ENCODE peak calls at places on chromosomes 7 and 10, in five cellular contexts. O is CD4-positive, alpha-beta T cell; M is effector memory CD4-positive, alpha-beta T cell; D is HepG2; C is stomach. J is an unnamed sample.

GRCh38 chr7:44797329-44798258 is 1.1 kb downstream of the PPIA start:
- DNase-seq in O (peak), C (peak), M (peak), D (peak), J (peak)

GRCh38 chr7:137757146-137757925 is 89.4 kb downstream of the DGKI start:
- DNase-seq in C (no peak), D (no peak), M (no peak), O (no peak), J (no peak)

GRCh38 chr7:19982841-19983835 is 209.7 kb upstream of the TMEM196 start:
- DNase-seq in C (no peak), M (no peak), D (peak), O (no peak), J (peak)

GRCh38 chr10:63421591-63421990 is 44.2 kb downstream of the JMJD1C start:
- DNase-seq in C (no peak), O (no peak), D (no peak), M (no peak), J (peak)

GRCh38 chr10:119217937-119218579 is 10.7 kb downstream of the GRK5 start:
- DNase-seq in D (no peak), M (no peak), C (no peak), O (no peak), J (no peak)

GRCh38 chr10:51206471-51206870 is 132.2 kb downstream of the PRKG1 start:
- DNase-seq in C (no peak), M (no peak), O (no peak), D (no peak), J (no peak)

GRCh38 chr10:94240901-94241300 is 121.8 kb downstream of the NOC3L start:
- DNase-seq in M (no peak), O (no peak), D (no peak), C (no peak), J (no peak)

GRCh38 chr7:67636363-67637355 is 640.0 kb downstream of the TYW1 start:
- DNase-seq in M (no peak), O (no peak), D (no peak), C (no peak), J (no peak)

GRCh38 chr7:1302936-1303335 is 70.3 kb downstream of the UNCX start:
- DNase-seq in C (no peak), M (no peak), O (no peak), D (no peak), J (no peak)

GRCh38 chr10:48790740-48791044 is 106.0 kb downstream of the WDFY4 start:
- DNase-seq in O (no peak), C (no peak), D (no peak), M (no peak), J (no peak)

GRCh38 chr10:75417522-75417927 is 13.9 kb upstream of the LRMDA start:
- DNase-seq in O (no peak), M (no peak), D (no peak), C (no peak), J (no peak)

GRCh38 chr10:112981553-112981952 is 31.5 kb downstream of the TCF7L2 start:
- DNase-seq in C (no peak), O (no peak), D (no peak), M (no peak), J (no peak)

GRCh38 chr7:151233111-151233701 is 923 bp downstream of the CHPF2 start:
- DNase-seq in D (peak), M (peak), C (peak), O (peak), J (peak)

GRCh38 chr10:35306852-35307251 is 29.5 kb upstream of the CCNY start:
- DNase-seq in D (peak), C (peak), O (no peak), M (no peak), J (peak)

GRCh38 chr7:66110861-66111260 is 3.8 kb upstream of the CRCP start:
- DNase-seq in C (no peak), M (no peak), O (no peak), D (peak), J (no peak)

GRCh38 chr10:15370741-15371701 is at the start of gene FAM171A1:
- DNase-seq in D (no peak), M (peak), O (peak), C (peak), J (peak)

GRCh38 chr10:42933454-42934340 is 143.2 kb upstream of the RET start:
- DNase-seq in C (peak), O (peak), M (no peak), D (no peak), J (peak)

GRCh38 chr10:51800121-51800520 is 100.7 kb upstream of the CSTF2T start:
- DNase-seq in D (no peak), C (no peak), M (no peak), O (no peak), J (no peak)

GRCh38 chr7:18445483-18445882 is 50.1 kb upstream of the HDAC9 start:
- DNase-seq in C (no peak), O (no peak), M (no peak), D (no peak), J (no peak)

GRCh38 chr7:50436133-50436802 is 13.9 kb downstream of the FIGNL1 start:
- DNase-seq in M (no peak), C (no peak), O (no peak), D (no peak), J (no peak)

GRCh38 chr10:12389154-12389734 is 39.9 kb downstream of the CAMK1D start:
- DNase-seq in D (no peak), O (no peak), C (peak), M (no peak), J (peak)

GRCh38 chr7:13117103-13117502 is 429.7 kb downstream of the ARL4A start:
- DNase-seq in C (no peak), O (no peak), D (peak), M (no peak), J (peak)

GRCh38 chr10:33306756-33307519 is 27.5 kb downstream of the NRP1 start:
- DNase-seq in O (no peak), M (no peak), C (no peak), D (peak), J (no peak)

GRCh38 chr10:110613341-110613995 is 30.7 kb upstream of the RBM20 start:
- DNase-seq in M (no peak), C (no peak), O (no peak), D (no peak), J (no peak)

GRCh38 chr10:73940634-73941221 is 29.8 kb downstream of the PLAU start:
- DNase-seq in M (peak), C (peak), D (peak), O (peak), J (peak)

GRCh38 chr10:86344714-86345161 is 21.9 kb downstream of the GRID1 start:
- DNase-seq in C (no peak), D (no peak), M (no peak), O (no peak), J (peak)

GRCh38 chr10:521261-521660 is 168.2 kb downstream of the DIP2C start:
- DNase-seq in M (no peak), C (no peak), D (no peak), O (no peak), J (no peak)

GRCh38 chr7:111855161-111855841 is 293.0 kb upstream of the IMMP2L start:
- DNase-seq in D (peak), C (peak), M (no peak), O (no peak), J (peak)

GRCh38 chr7:91299952-91300775 is 35.9 kb downstream of the FZD1 start:
- DNase-seq in M (no peak), C (no peak), D (no peak), O (no peak), J (no peak)

GRCh38 chr7:129495987-129496386 is 6.3 kb upstream of the SMKR1 start:
- DNase-seq in M (no peak), C (no peak), D (no peak), O (no peak), J (no peak)

GRCh38 chr7:17898111-17898510 is 42.2 kb downstream of the SNX13 start:
- DNase-seq in D (no peak), M (no peak), C (no peak), O (no peak), J (no peak)

GRCh38 chr10:10131984-10132383 is 885.7 kb upstream of the CELF2 start:
- DNase-seq in O (no peak), D (no peak), M (no peak), C (no peak), J (no peak)

GRCh38 chr10:8294779-8295178 is 240.3 kb downstream of the GATA3 start:
- DNase-seq in O (no peak), C (no peak), M (no peak), D (no peak), J (no peak)

DNA sequence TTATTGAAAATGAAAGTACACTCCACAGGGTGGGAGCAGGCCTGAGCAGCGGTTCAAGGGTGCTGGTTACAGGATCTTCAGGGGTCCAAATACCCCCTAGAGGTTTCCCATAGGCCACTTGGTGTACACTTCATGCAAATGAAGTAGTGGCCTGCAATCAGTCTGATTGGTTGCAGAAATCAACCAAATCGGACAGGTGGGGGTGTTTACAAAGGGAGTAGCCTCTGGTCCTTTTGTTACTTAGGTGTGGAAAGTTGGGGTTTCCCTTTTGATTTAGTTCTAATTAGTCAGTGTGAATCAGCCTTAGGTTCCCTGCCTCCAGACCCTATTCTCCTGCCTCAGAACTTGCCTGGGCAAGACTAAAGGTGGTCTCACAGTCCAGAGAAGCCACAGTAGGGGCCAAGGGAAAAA is 49.6 kb downstream of the SYPL1 start:
- DNase-seq in O (no peak), C (no peak), M (no peak), D (no peak), J (peak)
- H3K27ac ChIP-seq in O (no peak), C (peak), M (no peak), D (no peak), J (no peak)

GRCh38 chr10:96441126-96441905 is 72.4 kb downstream of the TLL2 start:
- DNase-seq in M (no peak), O (no peak), D (no peak), C (no peak), J (no peak)
- H3K27ac ChIP-seq in M (no peak), O (no peak), D (no peak), C (no peak), J (no peak)

GRCh38 chr7:116234517-116235200 is 24.3 kb downstream of the TES start:
- DNase-seq in C (no peak), D (no peak), O (no peak), M (no peak), J (no peak)

GRCh38 chr7:116230191-116231005 is 20.1 kb downstream of the TES start:
- DNase-seq in D (no peak), C (no peak), M (no peak), O (no peak), J (no peak)

GRCh38 chr7:116231543-116232401 is 21.4 kb downstream of the TES start:
- DNase-seq in M (no peak), O (no peak), D (peak), C (no peak), J (no peak)

GRCh38 chr7:116232920-116233319 is 22.6 kb downstream of the TES start:
- DNase-seq in C (no peak), D (no peak), M (no peak), O (no peak), J (no peak)

DNA sequence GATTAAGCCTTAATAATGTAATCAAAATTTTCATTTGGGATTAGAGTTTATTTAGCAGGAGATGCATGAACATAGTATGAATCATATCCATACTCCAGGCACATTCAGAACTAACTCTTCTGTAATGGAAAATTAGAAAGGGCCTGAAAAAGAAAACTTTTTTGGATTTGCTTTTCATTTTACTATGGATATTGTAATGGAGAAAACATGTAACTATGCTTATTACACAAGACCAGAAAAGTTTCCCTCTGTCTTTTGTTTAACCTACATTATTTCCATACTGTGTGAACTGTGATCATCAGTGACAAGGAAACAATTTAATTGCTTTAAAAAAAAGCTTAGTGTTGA is 22.0 kb downstream of the TES start:
- DNase-seq in D (no peak), C (no peak), M (no peak), O (no peak), J (no peak)
- H3K27ac ChIP-seq in D (no peak), C (peak), M (no peak), O (no peak), J (no peak)

GRCh38 chr7:106057204-106057961 is 54.7 kb downstream of the SYPL1 start:
- DNase-seq in O (no peak), D (no peak), M (no peak), C (no peak), J (no peak)

GRCh38 chr7:106059556-106059955 is 52.6 kb downstream of the SYPL1 start:
- DNase-seq in D (no peak), C (peak), M (no peak), O (no peak), J (no peak)

GRCh38 chr7:106060394-106060920 is 51.7 kb downstream of the SYPL1 start:
- DNase-seq in M (no peak), C (no peak), O (no peak), D (no peak), J (no peak)

GRCh38 chr7:106057962-106058901 is 53.9 kb downstream of the SYPL1 start:
- DNase-seq in C (peak), D (peak), O (no peak), M (no peak), J (peak)

GRCh38 chr7:106058925-106059324 is 53.2 kb downstream of the SYPL1 start:
- DNase-seq in C (no peak), O (no peak), M (no peak), D (no peak), J (no peak)
- H3K27ac ChIP-seq in C (peak), O (no peak), M (no peak), D (no peak), J (no peak)

GRCh38 chr7:36272211-36272566 is 117.5 kb upstream of the ANLN start:
- DNase-seq in O (no peak), D (no peak), C (no peak), M (no peak), J (no peak)
- H3K27ac ChIP-seq in O (no peak), D (peak), C (no peak), M (no peak), J (no peak)

GRCh38 chr7:148706368-148706767 is 7.7 kb downstream of the CUL1 start:
- DNase-seq in C (no peak), M (no peak), O (no peak), D (peak), J (peak)

GRCh38 chr7:148704966-148705365 is 6.3 kb downstream of the CUL1 start:
- DNase-seq in M (no peak), C (no peak), D (no peak), O (no peak), J (no peak)

GRCh38 chr7:148709019-148709418 is 10.3 kb downstream of the CUL1 start:
- DNase-seq in O (no peak), M (no peak), D (no peak), C (no peak), J (no peak)

GRCh38 chr7:148711191-148712102 is 12.7 kb downstream of the CUL1 start:
- DNase-seq in M (no peak), C (no peak), O (peak), D (no peak), J (no peak)

GRCh38 chr7:148708026-148708685 is 9.5 kb downstream of the CUL1 start:
- DNase-seq in C (no peak), M (no peak), O (no peak), D (no peak), J (no peak)
- H3K27ac ChIP-seq in C (no peak), M (no peak), O (no peak), D (peak), J (no peak)

J was measured in small intestine.